ENCODE peak calls at places on chromosomes 12 and 14, in five cellular contexts. M, F, U, K and G are unnamed samples.

GRCh38 chr12:115840159-115840558 is 437.3 kb downstream of the MED13L start:
- ATAC-seq in M (no peak), F (no peak), U (no peak), K (no peak), G (no peak)

GRCh38 chr12:92927055-92927435 is 2.0 kb downstream of the EEA1 start:
- ATAC-seq in M (peak), F (no peak), U (no peak), K (no peak), G (no peak)

GRCh38 chr12:76708291-76708690 is 55.6 kb upstream of the ZDHHC17 start:
- ATAC-seq in M (no peak), F (no peak), U (no peak), K (no peak), G (no peak)

GRCh38 chr12:61667676-61668075 is 592.5 kb upstream of the USP15 start:
- ATAC-seq in M (no peak), F (no peak), U (no peak), K (no peak), G (no peak)

GRCh38 chr12:121723200-121723599 is 10.6 kb downstream of the TMEM120B start:
- ATAC-seq in M (no peak), F (no peak), U (no peak), K (no peak), G (no peak)

GRCh38 chr12:54631988-54632728 is 2.5 kb downstream of the LACRT start:
- ATAC-seq in M (no peak), F (no peak), U (no peak), K (no peak), G (no peak)

GRCh38 chr12:51872689-51872981 is 15.3 kb upstream of the ANKRD33 start:
- ATAC-seq in M (no peak), F (no peak), U (no peak), K (no peak), G (no peak)

GRCh38 chr14:28784262-28785021 is 17.9 kb downstream of the FOXG1 start:
- ATAC-seq in M (no peak), F (no peak), U (no peak), K (no peak), G (no peak)

GRCh38 chr12:123934829-123935228 is 37.8 kb downstream of the CCDC92 start:
- ATAC-seq in M (no peak), F (peak), U (no peak), K (no peak), G (no peak)

GRCh38 chr14:61581955-61582615 is 113.2 kb upstream of the HIF1A start:
- ATAC-seq in M (no peak), F (no peak), U (no peak), K (peak), G (no peak)

GRCh38 chr12:50072198-50072907 is 12.8 kb upstream of the SMARCD1 start:
- ATAC-seq in M (no peak), F (peak), U (no peak), K (no peak), G (no peak)

GRCh38 chr14:80152166-80152565 is 59.1 kb downstream of the DIO2 start:
- ATAC-seq in M (no peak), F (no peak), U (no peak), K (peak), G (no peak)

GRCh38 chr14:44720707-44721106 is 213.6 kb upstream of the FSCB start:
- ATAC-seq in M (no peak), F (no peak), U (no peak), K (no peak), G (no peak)

GRCh38 chr12:9120487-9121184 is 4.9 kb upstream of the A2M start:
- ATAC-seq in M (no peak), F (no peak), U (no peak), K (no peak), G (no peak)

GRCh38 chr12:58803893-58804292 is 116.4 kb downstream of the LRIG3 start:
- ATAC-seq in M (no peak), F (no peak), U (no peak), K (no peak), G (peak)

GRCh38 chr12:26056335-26056734 is 68.5 kb downstream of the BHLHE41 start:
- ATAC-seq in M (no peak), F (no peak), U (peak), K (no peak), G (no peak)